ENCODE peak calls at places on chromosomes 13 and 19, in four cellular contexts. I is HCT116, L is HepG2, F is stomach. H is an unnamed sample.
A peak's percentile ranks its signal among the peaks of the same experiment; 100 is the strongest.

GRCh38 chr19:10601999-10602329 is 14.9 kb upstream of the AP1M2 start:
- DNase-seq in I (no peak), L (no peak), F (no peak), H (no peak)

GRCh38 chr19:32691952-32692726 is 518 bp downstream of the NUDT19 start:
- DNase-seq in I (no peak), L (no peak), F (peak; percentile 70), H (peak; percentile 92)

GRCh38 chr19:53422551-53422950 is 9.2 kb upstream of the ZNF761 start:
- DNase-seq in I (no peak), L (no peak), F (no peak), H (no peak)

GRCh38 chr13:66071018-66071417 is 1159.1 kb downstream of the PCDH9 start:
- DNase-seq in I (no peak), L (no peak), F (no peak), H (no peak)

GRCh38 chr13:112968380-112968909 is 569 bp upstream of the MCF2L start:
- DNase-seq in I (no peak), L (no peak), F (peak; percentile 79), H (peak; percentile 64)

GRCh38 chr13:102903659-102904407 is 58.0 kb downstream of the ERCC5 start:
- DNase-seq in I (no peak), L (no peak), F (no peak), H (no peak)

GRCh38 chr19:43784981-43785808 is 4.4 kb upstream of the KCNN4 start:
- DNase-seq in I (peak; percentile 79), L (peak; percentile 60), F (peak; percentile 58), H (no peak)

GRCh38 chr19:1745589-1746031 is 7.7 kb upstream of the ONECUT3 start:
- DNase-seq in I (peak; percentile 59), L (no peak), F (no peak), H (no peak)

GRCh38 chr13:48636550-48636949 is 17.2 kb upstream of the CYSLTR2 start:
- DNase-seq in I (no peak), L (no peak), F (no peak), H (no peak)

GRCh38 chr19:54172413-54172763 is 572 bp downstream of the TMC4 start:
- DNase-seq in I (no peak), L (no peak), F (no peak), H (peak; percentile 55)

GRCh38 chr13:37534181-37534580 is 64.4 kb downstream of the POSTN start:
- DNase-seq in I (no peak), L (no peak), F (no peak), H (no peak)

GRCh38 chr13:36072536-36072935 is 58.6 kb downstream of the DCLK1 start:
- DNase-seq in I (no peak), L (no peak), F (no peak), H (no peak)

GRCh38 chr13:83531022-83531421 is 351.3 kb downstream of the SLITRK1 start:
- DNase-seq in I (no peak), L (no peak), F (no peak), H (no peak)

GRCh38 chr19:33868821-33869412 is 72.2 kb downstream of the KCTD15 start:
- DNase-seq in I (no peak), L (no peak), F (peak; percentile 35), H (no peak)

GRCh38 chr19:48480476-48481190 is 11.5 kb downstream of the CYTH2 start:
- DNase-seq in I (no peak), L (no peak), F (no peak), H (peak; percentile 90)

GRCh38 chr13:104586010-104586746 is 1520.0 kb upstream of the SLC10A2 start:
- DNase-seq in I (peak; percentile 18), L (no peak), F (no peak), H (no peak)

GRCh38 chr13:113119166-113119821 is 3.3 kb upstream of the F10 start:
- DNase-seq in I (no peak), L (no peak), F (peak; percentile 7), H (no peak)

GRCh38 chr13:110318920-110319319 is 11.8 kb downstream of the COL4A2 start:
- DNase-seq in I (no peak), L (no peak), F (no peak), H (no peak)

GRCh38 chr13:48265217-48265815 is 32.3 kb downstream of the ITM2B start:
- DNase-seq in I (no peak), L (no peak), F (no peak), H (no peak)

GRCh38 chr19:418761-419632 is 10.1 kb upstream of the C2CD4C start:
- DNase-seq in I (no peak), L (no peak), F (no peak), H (peak; percentile 12)

GRCh38 chr13:102608944-102609343 is 12.2 kb downstream of the TPP2 start:
- DNase-seq in I (no peak), L (no peak), F (no peak), H (no peak)

GRCh38 chr19:1465191-1466016 is 13.6 kb downstream of the C19orf25 start:
- DNase-seq in I (no peak), L (no peak), F (peak; percentile 50), H (peak; percentile 88)

GRCh38 chr19:33390120-33390907 is 16.8 kb downstream of the CEBPG start:
- DNase-seq in I (no peak), L (no peak), F (no peak), H (peak; percentile 88)

GRCh38 chr19:33429891-33430673 is 56.6 kb downstream of the CEBPG start:
- DNase-seq in I (no peak), L (no peak), F (no peak), H (no peak)

GRCh38 chr13:44221657-44222056 is 152.0 kb upstream of the SERP2 start:
- DNase-seq in I (no peak), L (no peak), F (no peak), H (no peak)

GRCh38 chr19:53808710-53809125 is 15.4 kb downstream of the NLRP12 start:
- DNase-seq in I (peak; percentile 45), L (peak; percentile 68), F (no peak), H (no peak)

GRCh38 chr13:94352057-94352456 is 127.4 kb downstream of the DCT start:
- DNase-seq in I (no peak), L (no peak), F (no peak), H (no peak)

GRCh38 chr13:94154362-94154761 is 325.1 kb downstream of the DCT start:
- DNase-seq in I (no peak), L (peak; percentile 11), F (peak; percentile 40), H (no peak)

DNA sequence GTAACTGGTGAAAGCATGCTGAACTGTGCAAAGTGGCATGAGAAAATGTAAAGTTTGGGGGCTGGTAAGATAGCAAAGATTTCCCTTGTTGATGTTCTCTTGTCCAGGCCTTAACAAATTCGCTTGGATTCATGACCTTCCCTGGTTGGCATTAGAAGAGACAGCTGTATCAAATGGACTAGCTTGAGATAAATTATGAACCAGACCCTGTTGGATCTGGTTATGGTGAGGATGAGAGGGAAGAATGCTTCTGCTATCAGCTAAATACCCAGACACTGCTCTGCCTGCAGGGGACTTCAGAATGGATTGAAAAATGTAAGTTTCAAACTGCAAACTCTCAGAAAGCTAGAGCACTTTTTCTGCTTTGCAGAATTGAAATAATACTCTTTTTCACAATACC is 135.2 kb downstream of the EFNB2 start:
- DNase-seq in I (no peak), L (no peak), F (no peak), H (no peak)
- H3K27ac ChIP-seq in I (no peak overlapping the region), L (no peak overlapping the region), F (no peak overlapping the region), H (no peak overlapping the region)

GRCh38 chr13:50282016-50282415 is 266.8 kb downstream of the KCNRG start:
- DNase-seq in I (no peak), L (no peak), F (no peak), H (no peak)
- TF ChIP-seq POLR2A in I (no peak), L (no peak), F (no peak), H (no peak)

DNA sequence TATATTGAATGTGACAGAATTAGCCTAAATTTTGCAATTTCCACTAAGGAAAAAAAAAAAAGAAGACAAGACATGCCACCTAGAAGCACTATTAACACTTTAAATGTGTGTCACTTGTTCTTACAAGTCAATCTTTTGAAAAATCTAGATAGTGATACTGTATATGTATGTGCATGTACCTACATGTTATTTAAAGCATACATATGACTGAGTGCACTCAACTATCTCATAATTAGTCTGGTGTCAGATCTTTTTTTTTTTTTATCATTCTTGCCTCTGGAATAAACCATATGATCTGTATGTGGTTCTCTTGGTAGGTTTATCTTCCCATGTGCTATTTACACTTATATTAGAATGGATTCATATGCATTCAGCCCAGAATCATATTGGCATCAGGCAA is 62.3 kb downstream of the FOXO1 start:
- DNase-seq in I (no peak), L (no peak), F (no peak), H (no peak)
- H3K4me1 ChIP-seq in I (no peaks in the 10 kb centered on the region), L (peaks cover 14% of the 10 kb centered on the region), F (peaks cover 38% of the 10 kb centered on the region), H (peaks cover 11% of the 10 kb centered on the region)

DNA sequence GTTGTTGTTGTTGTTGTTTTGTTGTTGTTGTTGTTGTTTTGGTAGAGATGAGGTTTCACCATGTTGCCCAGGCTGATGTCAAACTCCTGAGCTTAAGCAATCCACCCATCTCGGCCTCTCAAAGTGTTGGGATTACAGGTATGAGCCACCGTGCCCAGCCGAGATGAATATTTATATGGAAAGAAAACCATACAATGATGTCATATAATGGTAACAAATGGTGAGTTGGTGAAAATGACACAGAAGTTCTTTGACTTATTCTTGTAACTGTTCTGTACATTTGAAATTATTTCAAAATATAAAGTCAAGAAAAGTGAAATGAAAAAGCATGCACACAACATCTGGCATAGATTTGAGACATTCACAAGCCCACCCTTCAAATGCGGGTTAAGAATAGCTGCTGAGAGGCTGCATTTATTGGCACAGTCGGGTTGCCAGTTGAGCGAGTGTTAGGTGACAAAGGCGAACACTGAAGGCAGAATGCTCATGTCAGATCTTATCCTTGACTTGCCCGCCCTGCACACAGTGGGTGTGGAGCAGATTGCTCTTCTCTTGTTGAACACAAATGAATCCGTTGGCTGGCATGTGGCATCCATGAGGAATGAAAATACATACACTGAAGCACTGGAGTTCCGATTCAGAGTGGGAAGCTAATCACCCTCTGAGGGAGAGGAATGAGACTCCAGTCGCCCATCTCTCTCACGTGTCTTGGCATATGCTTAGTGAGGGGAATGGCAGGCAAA is 15.8 kb upstream of the UBE2S start:
- DNase-seq in I (no peak), L (no peak), F (no peak), H (no peak)
- H3K27ac ChIP-seq in I (no peak overlapping the region), L (no peak overlapping the region), F (no peak overlapping the region), H (no peak overlapping the region)

GRCh38 chr13:50358221-50358620 is 343.0 kb downstream of the KCNRG start:
- DNase-seq in I (no peak), L (no peak), F (no peak), H (no peak)

GRCh38 chr13:50357586-50358118 is 342.4 kb downstream of the KCNRG start:
- DNase-seq in I (no peak), L (no peak), F (peak; percentile 58), H (no peak)

GRCh38 chr13:50355797-50356196 is 340.6 kb downstream of the KCNRG start:
- DNase-seq in I (no peak), L (no peak), F (no peak), H (no peak)

GRCh38 chr13:50358715-50359367 is 343.6 kb downstream of the KCNRG start:
- DNase-seq in I (no peak), L (no peak), F (no peak), H (no peak)

GRCh38 chr13:50357136-50357535 is 341.9 kb downstream of the KCNRG start:
- DNase-seq in I (no peak), L (no peak), F (no peak), H (no peak)
- TF ChIP-seq POLR2A in I (no peak), L (no peak), F (no peak), H (no peak)

H was measured in upper lobe of left lung.